ENCODE peak calls at places on chromosomes 6 and 20, in four cellular contexts. J is psoas muscle, W is endothelial cell of umbilical vein, Z is tibial nerve. C is an unnamed sample.

GRCh38 chr6:79731471-79731870 is 100.3 kb downstream of the SH3BGRL2 start:
- DNase-seq in J (no peak), W (no peak), Z (no peak), C (no peak)

GRCh38 chr6:113595921-113596376 is 261.2 kb upstream of the MARCKS start:
- DNase-seq in W (no peak), J (no peak), Z (peak; percentile 40), C (peak; percentile 83)

GRCh38 chr6:148064406-148065134 is 278.1 kb upstream of the SASH1 start:
- DNase-seq in J (no peak), W (peak; percentile 90), Z (no peak), C (no peak)

GRCh38 chr20:56342783-56343182 is 16.0 kb upstream of the FAM210B start:
- DNase-seq in Z (no peak), W (no peak), J (no peak), C (no peak)

GRCh38 chr20:6265204-6265904 is 142.5 kb upstream of the FERMT1 start:
- DNase-seq in Z (peak; percentile 9), W (peak; percentile 82), J (no peak), C (no peak)

GRCh38 chr6:82208914-82209313 is 38.6 kb downstream of the IBTK start:
- DNase-seq in W (no peak), Z (no peak), J (no peak), C (no peak)

GRCh38 chr6:152096863-152097496 is 289.5 kb downstream of the ESR1 start:
- DNase-seq in W (peak; percentile 71), Z (no peak), J (no peak), C (no peak)

GRCh38 chr6:108914235-108915022 is 66.2 kb downstream of the ARMC2 start:
- DNase-seq in Z (no peak), W (no peak), J (no peak), C (no peak)

GRCh38 chr6:31204751-31205145 is 34.3 kb upstream of the POU5F1 start:
- DNase-seq in W (no peak), Z (no peak), J (no peak), C (no peak)

GRCh38 chr6:46254331-46254730 is 83.6 kb upstream of the ENPP5 start:
- DNase-seq in J (no peak), Z (no peak), W (no peak), C (no peak)

GRCh38 chr6:99603421-99604160 is 3.0 kb upstream of the PRDM13 start:
- DNase-seq in J (no peak), Z (no peak), W (peak; percentile 38), C (no peak)

GRCh38 chr20:51365670-51366069 is 176.8 kb downstream of the NFATC2 start:
- DNase-seq in J (no peak), W (no peak), Z (no peak), C (peak; percentile 40)

GRCh38 chr20:1286267-1287036 is 20.4 kb downstream of the SNPH start:
- DNase-seq in Z (no peak), W (no peak), J (no peak), C (peak; percentile 34)

GRCh38 chr6:89694428-89694827 is 55.9 kb upstream of the LYRM2 start:
- DNase-seq in W (no peak), J (no peak), Z (no peak), C (no peak)

GRCh38 chr6:159961523-159961922 is 7.4 kb upstream of the IGF2R start:
- DNase-seq in Z (no peak), W (no peak), J (no peak), C (no peak)

GRCh38 chr6:46453221-46453620 is 38.0 kb downstream of the RCAN2 start:
- DNase-seq in Z (no peak), W (no peak), J (no peak), C (no peak)

GRCh38 chr6:35240838-35241801 is 18.4 kb upstream of the ZNF76 start:
- DNase-seq in Z (peak; percentile 81), J (peak; percentile 65), W (peak; percentile 65), C (peak; percentile 82)

GRCh38 chr6:158004696-158005095 is 23.0 kb downstream of the SYNJ2 start:
- DNase-seq in W (no peak), Z (no peak), J (no peak), C (no peak)

GRCh38 chr20:37914672-37915433 is 11.9 kb downstream of the VSTM2L start:
- DNase-seq in W (no peak), Z (no peak), J (no peak), C (no peak)

GRCh38 chr6:106547961-106548453 is 81.3 kb downstream of the RTN4IP1 start:
- DNase-seq in J (no peak), W (peak; percentile 75), Z (no peak), C (no peak)

GRCh38 chr6:169858293-169858934 is 107.0 kb downstream of the ERMARD start:
- DNase-seq in W (no peak), Z (no peak), J (no peak), C (no peak)

GRCh38 chr6:15905488-15906392 is 223.1 kb upstream of the MYLIP start:
- DNase-seq in J (no peak), W (peak; percentile 32), Z (no peak), C (no peak)

DNA sequence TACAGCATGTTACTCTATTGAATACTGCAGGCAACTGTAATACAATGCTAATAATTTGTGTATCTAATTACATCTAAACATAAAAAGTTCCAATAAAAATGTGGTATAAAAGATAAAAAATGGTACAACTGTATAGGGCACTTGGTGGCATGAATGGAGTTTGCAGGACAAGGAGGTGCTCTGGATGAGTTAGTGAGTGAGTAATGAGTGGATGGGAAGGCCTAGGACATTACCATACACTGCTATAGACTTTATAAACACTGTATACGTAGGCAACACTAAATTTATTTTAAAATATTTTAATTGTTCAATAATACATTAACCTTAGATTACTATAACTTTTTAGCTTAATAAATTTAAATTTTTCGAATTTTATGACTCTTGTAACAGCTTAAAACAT is 579.6 kb upstream of the MAN1A1 start:
- DNase-seq in Z (no peak), W (no peak), J (no peak), C (no peak)
- H3K4me1 ChIP-seq in Z (no peaks in the 10 kb centered on the region), W (no peaks in the 10 kb centered on the region), J (no peaks in the 10 kb centered on the region), C (no peaks in the 10 kb centered on the region)

DNA sequence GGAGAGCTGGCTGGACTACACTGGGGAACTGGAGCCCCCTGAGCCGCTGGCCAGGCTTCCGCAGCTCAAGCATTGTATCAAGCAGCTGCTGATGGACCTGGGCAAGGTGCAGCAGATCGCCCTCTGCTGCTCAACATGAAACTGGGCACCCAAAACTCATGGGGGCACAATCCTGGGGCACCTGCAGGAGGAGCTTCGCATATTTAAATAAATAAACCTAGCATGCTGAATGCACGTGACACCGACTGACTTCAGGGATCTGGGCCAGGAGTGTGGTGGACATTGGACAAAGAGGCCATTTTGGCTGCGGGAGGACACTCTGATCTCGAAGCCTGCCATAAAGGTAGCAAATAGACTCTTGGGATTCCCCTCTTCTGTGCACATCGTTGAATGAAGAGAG is 6.8 kb downstream of the SCAND1 start:
- DNase-seq in W (peak; percentile 14), Z (no peak), J (no peak), C (no peak)
- TF ChIP-seq CTCF in W (peak; percentile 34), Z (no peak), J (no peak), C (no peak)

DNA sequence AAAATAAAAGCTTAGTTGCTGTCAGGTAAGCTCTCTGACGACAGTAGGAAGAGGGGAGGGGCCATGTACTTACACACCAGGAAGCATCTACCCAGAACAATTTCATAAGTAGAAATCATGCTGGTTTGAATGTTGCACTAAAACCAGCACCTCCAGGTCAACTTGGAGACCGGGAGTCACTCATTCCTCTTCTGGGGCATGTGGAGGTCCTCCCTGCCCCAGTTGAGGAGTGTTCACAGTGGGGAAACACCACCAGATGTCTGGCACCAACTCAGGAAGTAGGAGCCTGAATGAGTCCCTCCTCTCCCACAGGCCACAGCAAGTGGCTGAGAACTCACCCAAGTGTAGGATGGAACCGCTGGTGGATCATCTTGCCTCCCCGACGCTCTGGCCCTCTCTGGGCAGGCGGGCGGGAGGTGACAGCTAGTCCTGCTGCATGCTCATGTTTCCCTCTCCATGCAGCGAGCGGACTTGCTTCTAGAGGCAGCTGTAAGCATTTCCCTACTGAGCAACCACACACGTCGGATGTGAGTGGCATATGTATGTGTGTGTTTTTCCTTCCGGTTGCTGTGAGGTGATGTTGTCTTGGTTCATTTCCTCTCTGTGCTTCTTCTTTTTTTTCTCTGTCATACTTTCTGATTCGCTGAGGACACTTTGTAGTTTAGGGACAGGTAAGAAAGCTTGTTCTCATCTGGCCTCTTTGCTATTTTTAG is 149.5 kb upstream of the NEDD9 start:
- DNase-seq in J (no peak), Z (peak; percentile 31), W (no peak), C (no peak)
- H3K4me1 ChIP-seq in J (no peaks in the 10 kb centered on the region), Z (peaks cover 6% of the 10 kb centered on the region), W (no peaks in the 10 kb centered on the region), C (no peaks in the 10 kb centered on the region)

GRCh38 chr6:126657556-126658129 is 317.7 kb downstream of the CENPW start:
- DNase-seq in J (no peak), Z (no peak), W (peak; percentile 56), C (no peak)
- TF ChIP-seq CTCF in J (no peak), Z (peak; percentile 29), W (peak; percentile 36), C (no peak)

C was measured in sigmoid colon.